ENCODE peak calls at places on chromosomes 16 and 17, in four cellular contexts. One of them, this sample, is unnamed.

GRCh38 chr17:37608369-37609169 is 649 bp downstream of the SYNRG start:
- DNase-seq in GM12878: no peak
- DNase-seq in K562: peak
- DNase-seq in HepG2: peak
- DNase-seq in this sample: peak

GRCh38 chr16:67653131-67654068 is 6.7 kb downstream of the ACD start:
- DNase-seq in GM12878: no peak
- DNase-seq in K562: no peak
- DNase-seq in HepG2: no peak
- DNase-seq in this sample: peak

GRCh38 chr16:67857547-67858233 is 10.2 kb upstream of the CENPT start:
- DNase-seq in GM12878: no peak
- DNase-seq in K562: peak
- DNase-seq in HepG2: peak
- DNase-seq in this sample: no peak

GRCh38 chr16:48347191-48347860 is 37.9 kb downstream of the SIAH1 start:
- DNase-seq in GM12878: no peak
- DNase-seq in K562: no peak
- DNase-seq in HepG2: no peak
- DNase-seq in this sample: no peak

GRCh38 chr16:27312580-27313421 is 973 bp upstream of the IL4R start:
- DNase-seq in GM12878: no peak
- DNase-seq in K562: no peak
- DNase-seq in HepG2: no peak
- DNase-seq in this sample: no peak

GRCh38 chr16:69754469-69755310 is at the start of gene NOB1:
- DNase-seq in GM12878: peak
- DNase-seq in K562: peak
- DNase-seq in HepG2: peak
- DNase-seq in this sample: peak

GRCh38 chr17:76381633-76382304 is 2.6 kb upstream of the SPHK1 start:
- DNase-seq in GM12878: no peak
- DNase-seq in K562: no peak
- DNase-seq in HepG2: no peak
- DNase-seq in this sample: no peak

GRCh38 chr17:72123496-72123963 is 2.7 kb downstream of the SOX9 start:
- DNase-seq in GM12878: no peak
- DNase-seq in K562: no peak
- DNase-seq in HepG2: no peak
- DNase-seq in this sample: no peak

GRCh38 chr17:68314916-68315535 is 23.7 kb downstream of the ARSG start:
- DNase-seq in GM12878: no peak
- DNase-seq in K562: no peak
- DNase-seq in HepG2: no peak
- DNase-seq in this sample: no peak

GRCh38 chr16:67268136-67268579 is 11.2 kb upstream of the PLEKHG4 start:
- DNase-seq in GM12878: no peak
- DNase-seq in K562: peak
- DNase-seq in HepG2: peak
- DNase-seq in this sample: no peak

GRCh38 chr16:4989391-4990006 is 31.4 kb downstream of the SEC14L5 start:
- DNase-seq in GM12878: no peak
- DNase-seq in K562: no peak
- DNase-seq in HepG2: no peak
- DNase-seq in this sample: no peak

GRCh38 chr17:5513610-5514009 is 27.2 kb downstream of the MIS12 start:
- DNase-seq in GM12878: no peak
- DNase-seq in K562: no peak
- DNase-seq in HepG2: no peak
- DNase-seq in this sample: no peak

GRCh38 chr17:50406578-50406977 is 9.3 kb upstream of the LRRC59 start:
- DNase-seq in GM12878: no peak
- DNase-seq in K562: no peak
- DNase-seq in HepG2: no peak
- DNase-seq in this sample: no peak

GRCh38 chr17:79019631-79020584 is 4.1 kb upstream of the C1QTNF1 start:
- DNase-seq in GM12878: no peak
- DNase-seq in K562: peak
- DNase-seq in HepG2: peak
- DNase-seq in this sample: no peak

GRCh38 chr17:1916963-1917715 is 87.3 kb downstream of the RPA1 start:
- DNase-seq in GM12878: no peak
- DNase-seq in K562: no peak
- DNase-seq in HepG2: peak
- DNase-seq in this sample: no peak

GRCh38 chr16:85192233-85192632 is 80.0 kb upstream of the CIBAR2 start:
- DNase-seq in GM12878: no peak
- DNase-seq in K562: no peak
- DNase-seq in HepG2: no peak
- DNase-seq in this sample: no peak

GRCh38 chr17:57478851-57479250 is 222.5 kb downstream of the MSI2 start:
- DNase-seq in GM12878: no peak
- DNase-seq in K562: no peak
- DNase-seq in HepG2: no peak
- DNase-seq in this sample: no peak

GRCh38 chr16:22186517-22186916 is 19.6 kb upstream of the EEF2K start:
- DNase-seq in GM12878: no peak
- DNase-seq in K562: peak
- DNase-seq in HepG2: no peak
- DNase-seq in this sample: no peak

GRCh38 chr16:56005958-56006357 is 130.8 kb upstream of the CES5A start:
- DNase-seq in GM12878: no peak
- DNase-seq in K562: no peak
- DNase-seq in HepG2: no peak
- DNase-seq in this sample: no peak

GRCh38 chr17:56482229-56482628 is 111.3 kb upstream of the NOG start:
- DNase-seq in GM12878: no peak
- DNase-seq in K562: no peak
- DNase-seq in HepG2: no peak
- DNase-seq in this sample: no peak

GRCh38 chr16:83717814-83718213 is 90.0 kb upstream of the HSBP1 start:
- DNase-seq in GM12878: no peak
- DNase-seq in K562: no peak
- DNase-seq in HepG2: no peak
- DNase-seq in this sample: no peak

GRCh38 chr17:81132770-81133723 is 32.3 kb upstream of the PVALEF start:
- DNase-seq in GM12878: no peak
- DNase-seq in K562: peak
- DNase-seq in HepG2: peak
- DNase-seq in this sample: no peak

GRCh38 chr17:42135151-42135550 is 12.5 kb downstream of the HSPB9 start:
- DNase-seq in GM12878: no peak
- DNase-seq in K562: no peak
- DNase-seq in HepG2: no peak
- DNase-seq in this sample: no peak

GRCh38 chr16:85148959-85149358 is 36.7 kb upstream of the CIBAR2 start:
- DNase-seq in GM12878: no peak
- DNase-seq in K562: no peak
- DNase-seq in HepG2: no peak
- DNase-seq in this sample: no peak

GRCh38 chr17:47978324-47978723 is 7.4 kb downstream of the CDK5RAP3 start:
- DNase-seq in GM12878: no peak
- DNase-seq in K562: peak
- DNase-seq in HepG2: peak
- DNase-seq in this sample: peak

GRCh38 chr17:18191071-18191667 is 7.5 kb downstream of the ALKBH5 start:
- DNase-seq in GM12878: no peak
- DNase-seq in K562: no peak
- DNase-seq in HepG2: peak
- DNase-seq in this sample: no peak

GRCh38 chr17:41651625-41652460 is 27.5 kb upstream of the KRT17 start:
- DNase-seq in GM12878: no peak
- DNase-seq in K562: no peak
- DNase-seq in HepG2: no peak
- DNase-seq in this sample: no peak

GRCh38 chr16:78761427-78761826 is 662.0 kb downstream of the WWOX start:
- DNase-seq in GM12878: peak
- DNase-seq in K562: no peak
- DNase-seq in HepG2: no peak
- DNase-seq in this sample: no peak

GRCh38 chr17:75490173-75490743 is 25.1 kb downstream of the CASKIN2 start:
- DNase-seq in GM12878: no peak
- DNase-seq in K562: no peak
- DNase-seq in HepG2: no peak
- DNase-seq in this sample: no peak

GRCh38 chr16:15401972-15402371 is 6.4 kb downstream of the MPV17L start:
- DNase-seq in GM12878: no peak
- DNase-seq in K562: no peak
- DNase-seq in HepG2: no peak
- DNase-seq in this sample: no peak

GRCh38 chr17:81412490-81413093 is 17.3 kb downstream of the BAHCC1 start:
- DNase-seq in GM12878: no peak
- DNase-seq in K562: peak
- DNase-seq in HepG2: no peak
- DNase-seq in this sample: no peak

GRCh38 chr17:8836821-8837426 is 30.6 kb downstream of the PIK3R6 start:
- DNase-seq in GM12878: no peak
- DNase-seq in K562: no peak
- DNase-seq in HepG2: no peak
- DNase-seq in this sample: no peak

GRCh38 chr17:27532269-27533067 is 76.2 kb downstream of the KSR1 start:
- DNase-seq in GM12878: no peak
- DNase-seq in K562: no peak
- DNase-seq in HepG2: peak
- DNase-seq in this sample: no peak

GRCh38 chr16:12602811-12603698 is 200.6 kb downstream of the CPPED1 start:
- DNase-seq in GM12878: no peak
- DNase-seq in K562: no peak
- DNase-seq in HepG2: no peak
- DNase-seq in this sample: no peak

GRCh38 chr17:725084-725483 is 7.3 kb upstream of the TLCD3A start:
- DNase-seq in GM12878: no peak
- DNase-seq in K562: no peak
- DNase-seq in HepG2: no peak
- DNase-seq in this sample: no peak

GRCh38 chr16:35210681-35211433 is 1751.4 kb downstream of the TP53TG3F start:
- DNase-seq in GM12878: no peak
- DNase-seq in K562: no peak
- DNase-seq in HepG2: no peak
- DNase-seq in this sample: no peak

GRCh38 chr17:34852614-34853013 is 108.6 kb downstream of the CCT6B start:
- DNase-seq in GM12878: no peak
- DNase-seq in K562: peak
- DNase-seq in HepG2: no peak
- DNase-seq in this sample: peak

GRCh38 chr17:71192039-71192555 is 928.7 kb upstream of the SOX9 start:
- DNase-seq in GM12878: no peak
- DNase-seq in K562: no peak
- DNase-seq in HepG2: no peak
- DNase-seq in this sample: no peak

GRCh38 chr17:871731-872517 is 89.8 kb downstream of the MRM3 start:
- DNase-seq in GM12878: no peak
- DNase-seq in K562: no peak
- DNase-seq in HepG2: no peak
- DNase-seq in this sample: no peak

GRCh38 chr17:43817826-43818225 is 15.1 kb downstream of the MPP3 start:
- DNase-seq in GM12878: no peak
- DNase-seq in K562: no peak
- DNase-seq in HepG2: no peak
- DNase-seq in this sample: no peak

DNA sequence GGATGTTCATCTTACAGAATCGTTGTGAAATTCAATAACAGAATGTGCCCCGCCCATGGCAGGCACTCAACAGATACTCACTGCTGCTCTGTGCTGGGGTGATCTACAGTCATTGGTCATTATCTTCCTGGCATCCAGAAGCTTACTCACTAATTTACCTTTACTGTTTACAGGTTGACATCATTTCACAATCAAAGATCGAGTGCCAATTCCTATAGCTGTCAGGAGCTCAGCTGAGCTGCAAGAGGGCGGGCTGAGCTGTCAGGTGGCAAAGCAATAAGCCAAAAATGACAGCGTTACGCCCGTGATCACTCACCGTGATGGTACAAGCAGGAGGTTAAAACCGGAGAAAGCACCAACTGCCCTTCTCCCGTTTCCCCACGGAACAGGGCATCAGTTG is 51.2 kb downstream of the LITAF start:
- DNase-seq in GM12878: no peak
- DNase-seq in K562: no peak
- DNase-seq in HepG2: peak
- DNase-seq in this sample: no peak
- TF ChIP-seq TARDBP in GM12878: no peak
- TF ChIP-seq TARDBP in K562: no peak
- TF ChIP-seq TARDBP in HepG2: no peak
- TF ChIP-seq TARDBP in this sample: no peak

DNA sequence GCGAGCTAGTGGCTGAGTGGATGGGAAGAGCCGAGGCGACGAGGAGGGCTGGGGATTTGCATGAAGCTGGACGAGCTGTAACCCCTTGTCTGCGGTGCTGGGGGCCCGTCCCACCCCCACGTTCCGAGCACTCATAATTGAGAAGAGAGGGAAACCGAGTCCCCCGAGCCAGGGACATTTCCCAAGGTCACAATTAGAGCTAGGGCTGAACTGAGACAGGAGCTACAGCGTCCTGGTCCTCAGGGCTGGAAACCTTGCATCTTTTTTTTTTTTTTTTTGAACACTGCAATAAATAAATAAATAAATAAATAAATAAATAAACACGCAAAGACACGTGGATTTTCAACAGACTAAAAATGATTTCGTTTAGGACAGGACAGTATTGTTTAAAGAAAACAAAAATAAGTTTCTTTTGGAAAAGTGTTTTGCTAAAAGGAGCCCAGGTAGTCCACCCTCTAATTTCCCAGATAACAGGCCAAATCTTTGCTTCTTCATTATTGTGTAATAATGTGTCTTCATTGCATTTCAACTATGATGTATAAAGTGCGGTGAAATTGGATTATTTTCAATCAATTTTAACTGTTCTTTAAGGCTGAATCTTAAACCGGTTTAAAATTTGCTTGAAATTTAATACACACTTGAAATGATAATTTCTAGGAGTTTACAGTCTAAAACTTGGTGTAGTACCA is 992 bp downstream of the GDPD1 start:
- DNase-seq in GM12878: no peak
- DNase-seq in K562: no peak
- DNase-seq in HepG2: no peak
- DNase-seq in this sample: peak
- TF ChIP-seq TARDBP in GM12878: no peak
- TF ChIP-seq TARDBP in K562: no peak
- TF ChIP-seq TARDBP in HepG2: no peak
- TF ChIP-seq TARDBP in this sample: no peak

GRCh38 chr16:88681709-88682451 is 4.4 kb downstream of the SNAI3 start:
- DNase-seq in GM12878: peak
- DNase-seq in K562: no peak
- DNase-seq in HepG2: no peak
- DNase-seq in this sample: no peak
- TF ChIP-seq TARDBP in GM12878: no peak
- TF ChIP-seq TARDBP in K562: no peak
- TF ChIP-seq TARDBP in HepG2: no peak
- TF ChIP-seq TARDBP in this sample: no peak

GRCh38 chr17:61487161-61487654 is 35.0 kb downstream of the TBX4 start:
- DNase-seq in GM12878: no peak
- DNase-seq in K562: no peak
- DNase-seq in HepG2: no peak
- DNase-seq in this sample: no peak
- TF ChIP-seq TARDBP in GM12878: no peak
- TF ChIP-seq TARDBP in K562: no peak
- TF ChIP-seq TARDBP in HepG2: no peak
- TF ChIP-seq TARDBP in this sample: no peak

GRCh38 chr17:7561028-7561575 is 617 bp upstream of the SENP3 start:
- DNase-seq in GM12878: no peak
- DNase-seq in K562: peak
- DNase-seq in HepG2: peak
- DNase-seq in this sample: peak
- TF ChIP-seq TARDBP in GM12878: no peak
- TF ChIP-seq TARDBP in K562: no peak
- TF ChIP-seq TARDBP in HepG2: no peak
- TF ChIP-seq TARDBP in this sample: no peak